ENCODE peak calls at places on chromosomes 16 and 17, in five cellular contexts. O, C, K, N and R are unnamed samples.

GRCh38 chr16:106623-107324 is 28.7 kb downstream of the MPG start:
- DNase-seq in O (peak; percentile 38), C (peak; percentile 50), K (no peak), N (peak; percentile 53), R (peak; percentile 73)

GRCh38 chr16:80938035-80938927 is 68.4 kb downstream of the CMC2 start:
- DNase-seq in O (no peak), C (no peak), K (no peak), N (peak; percentile 100), R (peak; percentile 98)

GRCh38 chr17:20121359-20122235 is 112.4 kb downstream of the SPECC1 start:
- DNase-seq in O (peak; percentile 56), C (peak; percentile 73), K (no peak), N (peak; percentile 26), R (peak; percentile 35)

GRCh38 chr16:28495098-28495793 is 803 bp downstream of the APOBR start:
- DNase-seq in O (no peak), C (no peak), K (no peak), N (no peak), R (no peak)

GRCh38 chr17:11121680-11122079 is 119.3 kb upstream of the SHISA6 start:
- DNase-seq in O (no peak), C (no peak), K (no peak), N (no peak), R (no peak)

GRCh38 chr16:86212706-86213426 is 297.5 kb upstream of the FOXF1 start:
- DNase-seq in O (no peak), C (no peak), K (peak; percentile 46), N (no peak), R (no peak)

GRCh38 chr17:1762906-1763829 is 1.3 kb downstream of the SERPINF1 start:
- DNase-seq in O (no peak), C (no peak), K (peak; percentile 94), N (peak; percentile 65), R (peak; percentile 28)

GRCh38 chr17:61405047-61405685 is 5.5 kb downstream of the TBX2 start:
- DNase-seq in O (no peak), C (no peak), K (no peak), N (no peak), R (no peak)

GRCh38 chr17:29945281-29945680 is 3.8 kb downstream of the EFCAB5 start:
- DNase-seq in O (no peak), C (no peak), K (no peak), N (no peak), R (no peak)

GRCh38 chr16:54075446-54075845 is 211.1 kb downstream of the IRX3 start:
- DNase-seq in O (no peak), C (no peak), K (no peak), N (no peak), R (no peak)

GRCh38 chr16:84913315-84913714 is 93.5 kb downstream of the CRISPLD2 start:
- DNase-seq in O (no peak), C (no peak), K (no peak), N (no peak), R (no peak)

GRCh38 chr16:88633684-88634140 is 4.7 kb upstream of the IL17C start:
- DNase-seq in O (peak; percentile 41), C (peak; percentile 57), K (no peak), N (no peak), R (no peak)

GRCh38 chr17:67865438-67865837 is 40.1 kb downstream of the BPTF start:
- DNase-seq in O (no peak), C (no peak), K (no peak), N (no peak), R (no peak)

GRCh38 chr17:36918260-36918691 is 19.0 kb upstream of the LHX1 start:
- DNase-seq in O (no peak), C (no peak), K (no peak), N (peak; percentile 69), R (peak; percentile 1)

GRCh38 chr17:64028874-64029464 is 8.5 kb upstream of the ICAM2 start:
- DNase-seq in O (peak; percentile 62), C (peak; percentile 69), K (peak; percentile 90), N (peak; percentile 32), R (peak; percentile 58)

GRCh38 chr17:78441271-78441986 is 63.0 kb downstream of the PGS1 start:
- DNase-seq in O (no peak), C (no peak), K (no peak), N (no peak), R (no peak)

GRCh38 chr16:90019543-90020259 is 445 bp upstream of the DBNDD1 start:
- DNase-seq in O (peak; percentile 31), C (peak; percentile 65), K (no peak), N (peak; percentile 80), R (peak; percentile 79)

GRCh38 chr16:4209657-4210056 is 32.2 kb downstream of the SRL start:
- DNase-seq in O (no peak), C (no peak), K (no peak), N (no peak), R (no peak)

GRCh38 chr17:57406131-57406980 is 150.0 kb downstream of the MSI2 start:
- DNase-seq in O (no peak), C (peak; percentile 11), K (no peak), N (peak; percentile 97), R (peak; percentile 67)

GRCh38 chr17:75511610-75512575 is 3.4 kb downstream of the CASKIN2 start:
- DNase-seq in O (no peak), C (no peak), K (no peak), N (no peak), R (no peak)

GRCh38 chr17:21453144-21453982 is 77.2 kb downstream of the KCNJ12 start:
- DNase-seq in O (no peak), C (no peak), K (no peak), N (no peak), R (no peak)

GRCh38 chr16:48885456-48885855 is 275.5 kb upstream of the N4BP1 start:
- DNase-seq in O (no peak), C (no peak), K (peak; percentile 52), N (no peak), R (no peak)

GRCh38 chr17:13160281-13160680 is 142.5 kb upstream of the ELAC2 start:
- DNase-seq in O (no peak), C (no peak), K (no peak), N (peak; percentile 5), R (no peak)

GRCh38 chr17:70357196-70357595 is 187.9 kb downstream of the KCNJ2 start:
- DNase-seq in O (no peak), C (no peak), K (no peak), N (peak; percentile 66), R (no peak)

GRCh38 chr17:32451879-32452278 is 7.6 kb downstream of the PSMD11 start:
- DNase-seq in O (no peak), C (no peak), K (no peak), N (no peak), R (no peak)

GRCh38 chr17:71402007-71402406 is 718.8 kb upstream of the SOX9 start:
- DNase-seq in O (no peak), C (no peak), K (no peak), N (no peak), R (no peak)

GRCh38 chr16:23796941-23797340 is 38.8 kb upstream of the PRKCB start:
- DNase-seq in O (no peak), C (no peak), K (no peak), N (no peak), R (no peak)

GRCh38 chr17:78342438-78343098 is 17.3 kb downstream of the SOCS3 start:
- DNase-seq in O (no peak), C (no peak), K (peak; percentile 92), N (peak; percentile 93), R (peak; percentile 87)

GRCh38 chr17:31696184-31696602 is 162.9 kb downstream of the COPRS start:
- DNase-seq in O (no peak), C (no peak), K (peak; percentile 94), N (peak; percentile 90), R (peak; percentile 98)

GRCh38 chr16:87231911-87232310 is 85.3 kb downstream of the C16orf95 start:
- DNase-seq in O (no peak), C (no peak), K (no peak), N (no peak), R (no peak)

GRCh38 chr16:87235810-87236515 is 81.2 kb downstream of the C16orf95 start:
- DNase-seq in O (no peak), C (peak; percentile 10), K (peak; percentile 81), N (no peak), R (no peak)

GRCh38 chr16:87234601-87235000 is 82.6 kb downstream of the C16orf95 start:
- DNase-seq in O (no peak), C (no peak), K (peak; percentile 76), N (no peak), R (no peak)

GRCh38 chr16:87231295-87231694 is 85.9 kb downstream of the C16orf95 start:
- DNase-seq in O (no peak), C (no peak), K (no peak), N (no peak), R (no peak)

GRCh38 chr16:87233928-87234327 is 83.3 kb downstream of the C16orf95 start:
- DNase-seq in O (no peak), C (peak; percentile 21), K (peak; percentile 48), N (peak; percentile 33), R (peak; percentile 30)
- TF ChIP-seq CTCF in O (no peak), C (no peak), K (no peak), N (peak; percentile 38), R (peak; percentile 61)

GRCh38 chr16:10552998-10553491 is 27.4 kb downstream of the EMP2 start:
- DNase-seq in O (no peak), C (no peak), K (no peak), N (no peak), R (no peak)
- TF ChIP-seq CTCF in O (no peak), C (no peak), K (no peak), N (no peak), R (no peak)

DNA sequence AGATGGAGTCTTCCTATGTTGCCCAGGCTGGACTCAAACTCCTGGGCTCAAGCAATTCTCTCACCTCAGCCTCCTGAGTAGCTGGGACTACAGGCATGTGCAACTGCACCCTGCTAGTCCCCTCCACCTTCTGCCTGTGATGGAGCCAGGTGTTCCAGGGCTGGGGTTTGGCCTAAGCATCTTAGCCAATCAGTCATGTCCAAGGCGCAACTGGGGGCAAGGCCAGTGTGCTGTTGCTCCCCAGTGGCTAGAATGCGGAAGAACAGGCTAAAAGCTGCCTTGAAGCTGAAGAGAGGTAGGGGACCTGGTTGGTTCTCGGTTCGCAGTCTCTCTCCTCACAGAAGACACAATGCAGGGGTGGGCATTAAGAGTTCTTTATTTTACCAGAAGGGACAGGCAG is 18.6 kb downstream of the FLOT2 start:
- DNase-seq in O (no peak), C (peak; percentile 41), K (no peak), N (peak; percentile 27), R (peak; percentile 30)
- TF ChIP-seq CTCF in O (no peak), C (peak; percentile 21), K (no peak), N (peak; percentile 35), R (peak; percentile 65)

GRCh38 chr17:39079836-39080235 is 71.6 kb downstream of the PLXDC1 start:
- DNase-seq in O (no peak), C (no peak), K (no peak), N (no peak), R (no peak)

GRCh38 chr17:39073916-39074315 is 77.5 kb downstream of the PLXDC1 start:
- DNase-seq in O (no peak), C (no peak), K (no peak), N (no peak), R (no peak)

GRCh38 chr17:39080416-39081179 is 70.8 kb downstream of the PLXDC1 start:
- DNase-seq in O (no peak), C (no peak), K (no peak), N (peak; percentile 47), R (peak; percentile 37)

GRCh38 chr17:39077252-39077651 is 74.2 kb downstream of the PLXDC1 start:
- DNase-seq in O (no peak), C (no peak), K (no peak), N (no peak), R (no peak)

DNA sequence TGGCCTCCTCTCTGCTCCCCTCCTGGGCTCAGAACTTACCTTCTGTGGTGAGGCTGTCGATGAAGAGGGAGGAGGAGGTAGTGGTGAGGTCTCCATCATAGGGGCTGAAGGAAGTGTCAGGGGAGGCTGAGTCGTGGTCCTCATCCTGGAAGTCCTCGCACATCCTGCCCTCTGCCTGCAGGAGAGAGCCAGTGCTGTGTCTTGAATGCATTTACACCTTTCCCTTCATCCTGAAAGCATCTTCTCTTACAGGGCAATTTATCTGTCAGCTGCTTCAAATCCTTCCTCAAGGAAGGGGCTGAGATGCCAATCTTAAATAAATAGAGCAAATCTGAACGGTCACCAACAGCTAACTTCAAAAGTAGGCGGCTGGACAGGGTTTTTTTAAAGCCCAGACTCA is 73.6 kb downstream of the PLXDC1 start:
- DNase-seq in O (no peak), C (no peak), K (no peak), N (no peak), R (no peak)
- TF ChIP-seq CTCF in O (no peak), C (no peak), K (no peak), N (no peak), R (peak; percentile 36)